ENCODE peak calls at places on chromosomes 13 and 19, in seven cellular contexts. L is IMR-90, T is H1, M is K562, R is HepG2, J is SK-N-SH, D is GM12878. Z is an unnamed sample.

GRCh38 chr13:113393226-113393571 is 29.3 kb upstream of the GRTP1 start:
- DNase-seq in T (no peak), J (no peak), D (no peak), L (no peak), R (no peak), M (no peak), Z (no peak)

GRCh38 chr19:56350416-56351045 is 35.9 kb upstream of the ZSCAN5A start:
- DNase-seq in L (peak; percentile 41), T (no peak), J (peak; percentile 55), R (peak; percentile 58), M (peak; percentile 33), D (peak; percentile 11), Z (peak; percentile 11)

GRCh38 chr19:3699741-3700241 is 477 bp downstream of the PIP5K1C start:
- DNase-seq in R (no peak), J (peak; percentile 75), L (no peak), D (no peak), M (no peak), T (no peak), Z (no peak)

GRCh38 chr19:30649934-30650614 is 277.9 kb downstream of the ZNF536 start:
- DNase-seq in M (peak; percentile 50), L (peak; percentile 51), R (peak; percentile 57), D (peak; percentile 24), T (no peak), J (peak; percentile 70), Z (peak; percentile 72)

GRCh38 chr13:35882722-35883497 is 248.3 kb downstream of the DCLK1 start:
- DNase-seq in R (no peak), D (no peak), T (no peak), M (no peak), J (no peak), L (peak; percentile 47), Z (no peak)

GRCh38 chr19:13187419-13187818 is 37.2 kb downstream of the IER2 start:
- DNase-seq in R (no peak), L (no peak), J (no peak), M (no peak), D (no peak), T (no peak), Z (no peak)

GRCh38 chr19:31099470-31100190 is 249.6 kb downstream of the TSHZ3 start:
- DNase-seq in T (no peak), L (no peak), D (no peak), R (no peak), J (peak; percentile 29), M (no peak), Z (no peak)

GRCh38 chr13:31234729-31235128 is 35.0 kb downstream of the B3GLCT start:
- DNase-seq in D (no peak), T (no peak), L (no peak), J (no peak), R (peak; percentile 4), M (no peak), Z (peak; percentile 5)

GRCh38 chr19:8399681-8400188 is 9.6 kb downstream of the RAB11B start:
- DNase-seq in J (no peak), T (no peak), M (no peak), R (no peak), D (no peak), L (no peak), Z (no peak)

GRCh38 chr13:113922412-113923118 is 51.3 kb downstream of the C13orf46 start:
- DNase-seq in T (no peak), L (no peak), M (no peak), J (no peak), D (no peak), R (no peak), Z (no peak)

GRCh38 chr13:26616126-26616525 is 58.6 kb downstream of the WASF3 start:
- DNase-seq in T (no peak), L (peak; percentile 72), J (no peak), R (no peak), M (no peak), D (no peak), Z (no peak)

GRCh38 chr19:33887891-33888290 is 91.2 kb downstream of the KCTD15 start:
- DNase-seq in T (no peak), J (no peak), M (no peak), R (no peak), L (no peak), D (no peak), Z (no peak)

GRCh38 chr13:43441464-43441863 is 345.3 kb downstream of the ENOX1 start:
- DNase-seq in J (no peak), L (no peak), T (no peak), D (no peak), M (no peak), R (no peak), Z (no peak)

GRCh38 chr19:2095338-2095938 is 688 bp downstream of the MOB3A start:
- DNase-seq in R (no peak), D (no peak), M (no peak), J (no peak), T (no peak), L (no peak), Z (no peak)

GRCh38 chr19:33285441-33285927 is 16.9 kb downstream of the CEBPA start:
- DNase-seq in R (peak; percentile 58), D (no peak), T (no peak), J (no peak), L (no peak), M (no peak), Z (no peak)

GRCh38 chr13:44989941-44990340 is 603 bp downstream of the GPALPP1 start:
- DNase-seq in D (no peak), M (no peak), R (no peak), L (no peak), J (peak; percentile 22), T (no peak), Z (no peak)

GRCh38 chr19:28864577-28865042 is 348.3 kb downstream of the UQCRFS1 start:
- DNase-seq in T (no peak), L (peak; percentile 7), M (no peak), D (no peak), J (no peak), R (no peak), Z (no peak)
- TF ChIP-seq RFX5 in T (no peak), L (no peak), M (no peak), D (no peak), J (no peak), R (no peak), Z (no peak)

GRCh38 chr13:99415851-99416331 is 85.4 kb upstream of the TM9SF2 start:
- DNase-seq in M (no peak), L (no peak), D (no peak), J (no peak), T (no peak), R (no peak), Z (no peak)
- TF ChIP-seq RFX5 in M (no peak), L (no peak), D (no peak), J (no peak), T (no peak), R (no peak), Z (no peak)

DNA sequence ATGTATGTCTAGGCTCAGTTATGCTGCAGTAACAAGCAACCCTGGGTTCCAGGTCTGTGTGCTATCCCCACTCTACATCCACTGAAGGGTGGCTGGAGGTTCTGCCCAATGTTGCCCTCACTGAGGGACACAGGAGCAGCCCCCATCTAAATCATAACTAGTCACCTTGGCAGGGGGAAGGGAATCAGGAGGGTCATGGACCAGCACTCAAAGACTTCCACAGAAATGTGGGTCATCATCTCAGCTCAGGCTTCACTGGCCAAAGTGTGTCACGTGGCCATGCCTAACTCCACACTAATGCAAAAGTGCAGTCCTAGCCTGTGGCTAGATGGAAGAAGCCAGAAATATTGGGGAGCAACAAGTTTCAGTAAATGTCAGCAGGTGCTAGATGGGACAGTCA is 137.3 kb upstream of the ZNF507 start:
- DNase-seq in M (no peak), J (no peak), L (no peak), D (no peak), T (no peak), R (no peak), Z (no peak)
- TF ChIP-seq RFX5 in M (no peak), J (no peak), L (no peak), D (no peak), T (no peak), R (no peak), Z (no peak)

GRCh38 chr19:15934332-15935078 is at the start of gene CYP4F11:
- DNase-seq in T (no peak), M (no peak), L (no peak), J (no peak), D (no peak), R (peak; percentile 87), Z (peak; percentile 19)
- TF ChIP-seq RFX5 in T (no peak), M (no peak), L (no peak), J (no peak), D (no peak), R (no peak), Z (no peak)

GRCh38 chr19:46618670-46619231 is 6.1 kb downstream of the PTGIR start:
- DNase-seq in M (no peak), R (no peak), T (no peak), J (peak; percentile 2), L (peak; percentile 37), D (peak; percentile 77), Z (no peak)

GRCh38 chr19:46614114-46614701 is 10.7 kb downstream of the PTGIR start:
- DNase-seq in L (peak; percentile 75), J (peak; percentile 91), D (no peak), T (peak; percentile 58), M (peak; percentile 86), R (peak; percentile 61), Z (peak; percentile 86)

GRCh38 chr19:46617566-46618079 is 7.3 kb downstream of the PTGIR start:
- DNase-seq in L (no peak), D (no peak), R (no peak), M (no peak), J (no peak), T (no peak), Z (no peak)

GRCh38 chr19:46615966-46616365 is 8.9 kb downstream of the PTGIR start:
- DNase-seq in D (no peak), M (no peak), R (no peak), L (no peak), J (no peak), T (no peak), Z (no peak)

DNA sequence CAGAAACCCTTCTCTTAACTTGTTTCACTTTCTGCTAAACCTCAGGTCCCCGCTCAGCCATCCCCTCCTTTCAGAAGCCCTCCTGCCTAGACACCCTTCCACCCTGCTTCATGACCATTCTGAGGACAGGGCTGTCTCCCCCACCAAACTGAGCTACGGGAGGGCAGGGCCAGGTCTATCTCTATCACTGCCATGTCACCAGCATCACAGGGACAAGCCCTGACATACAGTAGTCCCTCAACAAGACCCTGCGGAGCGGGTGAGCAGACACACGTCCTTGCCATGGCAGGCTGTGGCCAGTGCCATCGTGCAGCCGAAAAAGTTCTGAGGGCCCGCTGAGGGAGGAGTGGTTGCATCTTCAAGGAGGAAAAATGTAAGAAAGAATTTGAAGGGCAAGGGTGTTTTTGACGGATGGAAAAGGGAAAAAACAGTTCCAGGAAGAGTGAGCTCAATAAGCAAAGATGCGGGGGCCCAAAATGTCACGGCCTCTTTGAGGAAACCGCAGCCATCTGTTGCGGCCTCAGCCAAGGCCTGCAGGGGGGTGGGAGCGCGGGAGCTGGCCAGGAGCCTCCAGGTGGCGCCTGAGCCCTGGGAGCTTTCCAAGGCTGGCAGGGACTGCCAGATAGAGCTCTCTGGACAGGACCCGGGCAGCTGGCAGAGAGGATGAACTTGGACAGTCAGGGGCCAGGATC is 8.1 kb downstream of the PTGIR start:
- DNase-seq in M (peak; percentile 79), J (peak; percentile 90), R (peak; percentile 50), T (no peak), L (peak; percentile 85), D (no peak), Z (peak; percentile 77)
- TF ChIP-seq RFX5 in M (no peak), J (no peak), R (no peak), T (no peak), L (no peak), D (no peak), Z (no peak)